ENCODE peak calls at places on chromosome 18, in four cellular contexts. C is IMR-90; I is neural crest cell; B is naive thymus-derived CD4-positive, alpha-beta T cell. D is an unnamed sample.

GRCh38 chr18:61833387-61833786 is 59.4 kb downstream of the RNF152 start:
- DNase-seq in B (peak; percentile 3), C (peak; percentile 84), I (no peak), D (no peak)

GRCh38 chr18:63378919-63379638 is 12.1 kb upstream of the KDSR start:
- DNase-seq in C (no peak), B (no peak), I (no peak), D (no peak)

GRCh38 chr18:68660355-68661183 is 54.3 kb downstream of the TMX3 start:
- DNase-seq in C (peak; percentile 61), B (peak; percentile 34), I (no peak), D (no peak)

GRCh38 chr18:56789004-56789888 is 138.1 kb downstream of the WDR7 start:
- DNase-seq in I (no peak), C (peak; percentile 13), B (peak; percentile 2), D (peak; percentile 47)

GRCh38 chr18:80154293-80154692 is 45.2 kb downstream of the ADNP2 start:
- DNase-seq in B (no peak), C (peak; percentile 11), I (no peak), D (peak; percentile 44)

GRCh38 chr18:72541871-72542690 is 2.1 kb downstream of the CBLN2 start:
- DNase-seq in C (no peak), I (peak; percentile 15), B (no peak), D (no peak)

GRCh38 chr18:48345596-48345995 is 63.6 kb downstream of the ZBTB7C start:
- DNase-seq in I (no peak), B (no peak), C (peak; percentile 4), D (no peak)

GRCh38 chr18:23438608-23439366 is 14.3 kb upstream of the RIOK3 start:
- DNase-seq in C (no peak), I (no peak), B (no peak), D (no peak)

GRCh38 chr18:8052237-8052701 is 485.2 kb downstream of the PTPRM start:
- DNase-seq in I (no peak), C (peak; percentile 26), B (no peak), D (no peak)

GRCh38 chr18:28689591-28689990 is 512.7 kb upstream of the CDH2 start:
- DNase-seq in C (no peak), I (no peak), B (no peak), D (no peak)

GRCh38 chr18:45102863-45103262 is 422.2 kb downstream of the SETBP1 start:
- DNase-seq in B (no peak), C (no peak), I (no peak), D (no peak)

GRCh38 chr18:54957295-54957694 is 2.0 kb downstream of the CCDC68 start:
- DNase-seq in C (no peak), B (no peak), I (no peak), D (no peak)

GRCh38 chr18:6917082-6917481 is 187.6 kb downstream of the ARHGAP28 start:
- DNase-seq in B (no peak), I (no peak), C (peak; percentile 4), D (no peak)

GRCh38 chr18:13811993-13812392 is 12.0 kb upstream of the MC5R start:
- DNase-seq in C (no peak), B (no peak), I (no peak), D (peak; percentile 25)

GRCh38 chr18:69985239-69985638 is 37.6 kb upstream of the CD226 start:
- DNase-seq in I (no peak), C (no peak), B (no peak), D (no peak)

GRCh38 chr18:8496186-8496585 is 113.1 kb upstream of the RAB12 start:
- DNase-seq in I (no peak), C (peak; percentile 28), B (no peak), D (no peak)

GRCh38 chr18:48290162-48290926 is 118.8 kb downstream of the ZBTB7C start:
- DNase-seq in C (no peak), I (no peak), B (no peak), D (no peak)

GRCh38 chr18:3579701-3580100 is 129.7 kb downstream of the TGIF1 start:
- DNase-seq in B (no peak), C (peak; percentile 97), I (no peak), D (no peak)

GRCh38 chr18:49849331-49850217 is 36.2 kb upstream of the ACAA2 start:
- DNase-seq in B (no peak), I (no peak), C (peak; percentile 92), D (peak; percentile 19)

D was measured in HAP-1.